ENCODE peak calls at places on chromosome X, in eight cellular contexts. S is right atrium auricular region, M is left ventricle myocardium inferior, W is body of pancreas, H is PC-3, R is heart right ventricle, Q is NB4, B is SK-N-MC. E is an unnamed sample.

GRCh38 chrX:39690541-39691415 is 407.0 kb downstream of the BCOR start:
- DNase-seq in S (no peak), M (no peak), W (no peak), H (no peak), R (no peak), Q (no peak), B (no peak), E (no peak)

GRCh38 chrX:1582686-1583437 is 8.5 kb upstream of the AKAP17A start:
- DNase-seq in S (peak; percentile 57), M (no peak), W (no peak), H (peak; percentile 70), R (no peak), Q (peak; percentile 82), B (no peak), E (peak; percentile 83)

GRCh38 chrX:136577562-136577961 is 45.5 kb downstream of the VGLL1 start:
- DNase-seq in S (peak; percentile 61), M (peak; percentile 28), W (peak; percentile 42), H (peak; percentile 69), R (peak; percentile 38), Q (peak; percentile 55), B (no peak), E (peak; percentile 69)

GRCh38 chrX:28880136-28880535 is 292.9 kb downstream of the IL1RAPL1 start:
- DNase-seq in S (no peak), M (no peak), W (no peak), H (no peak), R (no peak), Q (no peak), B (no peak), E (no peak)

GRCh38 chrX:149877636-149878035 is 3.3 kb upstream of the MAGEA8 start:
- DNase-seq in S (no peak), M (no peak), W (no peak), H (peak; percentile 85), R (no peak), Q (no peak), B (no peak), E (no peak)

GRCh38 chrX:1656379-1656778 is 41.5 kb downstream of the ASMT start:
- DNase-seq in S (no peak), M (no peak), W (no peak), H (no peak), R (no peak), Q (no peak), B (no peak), E (no peak)

GRCh38 chrX:150362599-150363481 is at the start of gene MAMLD1:
- DNase-seq in S (peak; percentile 83), M (peak; percentile 75), W (peak; percentile 77), H (peak; percentile 84), R (peak; percentile 68), Q (peak; percentile 53), B (no peak), E (peak; percentile 24)

GRCh38 chrX:46589977-46590723 is 16.6 kb downstream of the CHST7 start:
- DNase-seq in S (no peak), M (no peak), W (peak; percentile 3), H (peak; percentile 81), R (no peak), Q (no peak), B (no peak), E (no peak)

GRCh38 chrX:136847874-136848273 is 32.7 kb downstream of the RBMX start:
- DNase-seq in S (no peak), M (no peak), W (no peak), H (no peak), R (no peak), Q (no peak), B (no peak), E (no peak)

GRCh38 chrX:74465424-74465823 is 44.1 kb downstream of the SLC16A2 start:
- DNase-seq in S (no peak), M (no peak), W (no peak), H (no peak), R (no peak), Q (no peak), B (no peak), E (no peak)

GRCh38 chrX:43939187-43939926 is 33.8 kb downstream of the NDP start:
- DNase-seq in S (no peak), M (no peak), W (no peak), H (peak; percentile 36), R (no peak), Q (no peak), B (no peak), E (no peak)

GRCh38 chrX:144275403-144275802 is 391.5 kb downstream of the UBE2NL start:
- DNase-seq in S (no peak), M (no peak), W (peak; percentile 7), H (peak; percentile 6), R (no peak), Q (no peak), B (no peak), E (no peak)

DNA sequence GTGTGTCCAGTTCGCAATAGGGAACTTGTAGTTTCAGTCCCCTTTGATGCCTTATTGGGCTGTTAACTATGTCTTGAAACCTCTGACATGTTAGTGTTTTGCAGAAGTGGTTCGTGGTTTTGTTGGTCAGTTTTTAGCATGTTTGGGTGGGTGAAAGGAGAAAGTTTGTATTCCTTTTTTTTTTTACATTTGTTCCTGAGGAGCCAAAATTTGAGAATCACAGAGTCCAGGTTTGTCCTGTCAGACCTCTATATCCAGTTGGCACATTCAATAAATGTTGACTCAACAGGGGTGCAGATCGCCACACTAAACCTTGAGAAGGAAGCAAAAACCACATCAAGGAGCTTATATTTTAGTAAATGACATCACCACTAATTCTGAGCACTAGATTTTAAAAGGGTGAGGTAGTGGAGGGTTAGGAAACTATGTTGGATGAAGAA is 26.2 kb downstream of the DLG3 start:
- DNase-seq in S (no peak), M (no peak), W (no peak), H (peak; percentile 57), R (no peak), Q (peak; percentile 50), B (no peak), E (peak; percentile 39)
- H3K4me3 ChIP-seq in S (no peak overlapping the region), M (no peak overlapping the region), W (no peak overlapping the region), H (no peak overlapping the region), R (no peak overlapping the region), Q (no peak overlapping the region), B (no peak overlapping the region), E (no peak overlapping the region)

GRCh38 chrX:130915302-130915701 is 12.3 kb upstream of the ENOX2 start:
- DNase-seq in S (no peak), M (no peak), W (no peak), H (no peak), R (no peak), Q (peak; percentile 58), B (no peak), E (no peak)

DNA sequence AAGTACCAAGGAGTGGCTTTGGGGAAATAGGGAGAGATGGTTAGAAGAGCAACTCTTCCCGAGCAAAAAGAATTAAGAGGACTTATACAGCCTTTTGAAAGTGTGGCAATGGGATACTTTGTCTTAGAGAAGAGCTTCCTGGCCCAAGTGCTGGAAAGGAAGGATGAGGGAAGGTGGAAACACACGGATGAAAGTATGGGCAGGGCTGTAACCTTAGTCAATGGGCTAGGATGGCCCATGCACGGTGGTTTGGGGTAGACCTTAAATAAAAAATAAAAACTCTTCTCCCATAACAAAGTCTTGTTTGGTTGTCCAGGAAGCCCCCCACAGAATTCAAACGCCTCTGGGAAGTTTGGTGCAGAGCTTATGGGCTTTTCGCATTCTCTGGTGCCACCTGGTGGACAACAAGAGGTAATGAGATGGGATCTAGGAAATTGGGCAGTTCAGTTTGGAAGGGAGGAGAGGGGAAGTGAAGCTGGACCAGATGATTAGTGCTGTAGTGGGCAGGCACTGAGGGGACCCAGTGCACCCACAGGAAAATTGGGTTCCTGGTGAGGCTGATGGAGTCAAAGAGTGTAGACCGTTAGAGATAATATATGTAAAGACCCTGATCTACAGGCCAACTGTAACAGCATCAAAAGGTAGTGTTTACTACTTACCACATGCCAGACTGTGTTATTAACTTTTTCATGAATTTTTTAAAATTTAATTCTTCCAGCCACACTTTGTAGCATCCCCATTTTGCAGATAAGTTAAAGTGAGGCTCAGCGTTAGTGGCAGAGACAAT is 13.8 kb upstream of the ENOX2 start:
- DNase-seq in S (no peak), M (peak; percentile 12), W (peak; percentile 49), H (peak; percentile 42), R (no peak), Q (peak; percentile 67), B (peak; percentile 47), E (peak; percentile 63)
- H3K4me3 ChIP-seq in S (no peak overlapping the region), M (no peak overlapping the region), W (no peak overlapping the region), H (no peak overlapping the region), R (no peak overlapping the region), Q (no peak overlapping the region), B (no peak overlapping the region), E (no peak overlapping the region)

GRCh38 chrX:13649823-13650222 is 3.1 kb upstream of the TCEANC start:
- DNase-seq in S (no peak), M (no peak), W (no peak), H (no peak), R (no peak), Q (no peak), B (no peak), E (no peak)

GRCh38 chrX:13650318-13650717 is 2.6 kb upstream of the TCEANC start:
- DNase-seq in S (no peak), M (no peak), W (no peak), H (no peak), R (no peak), Q (no peak), B (no peak), E (no peak)

GRCh38 chrX:13651150-13651549 is 1.8 kb upstream of the TCEANC start:
- DNase-seq in S (no peak), M (no peak), W (no peak), H (peak; percentile 48), R (no peak), Q (no peak), B (no peak), E (no peak)

GRCh38 chrX:13653022-13653693 is at the start of gene TCEANC:
- DNase-seq in S (peak; percentile 98), M (peak; percentile 94), W (peak; percentile 97), H (peak; percentile 97), R (peak; percentile 93), Q (peak; percentile 97), B (peak; percentile 75), E (peak; percentile 97)

GRCh38 chrX:13652256-13653021 is 502 bp upstream of the TCEANC start:
- DNase-seq in S (no peak), M (no peak), W (no peak), H (peak; percentile 88), R (no peak), Q (peak; percentile 20), B (no peak), E (no peak)
- H3K4me3 ChIP-seq in S (peak overlapping the region; percentile 15), M (peak overlapping the region; percentile 71), W (no peak overlapping the region), H (peak overlapping the region; percentile 82), R (peak overlapping the region; percentile 72), Q (peak overlapping the region; percentile 82), B (peak overlapping the region; percentile 95), E (peak overlapping the region; percentile 49)

GRCh38 chrX:54358424-54359211 is 772 bp upstream of the WNK3 start:
- DNase-seq in S (no peak), M (peak; percentile 30), W (peak; percentile 28), H (no peak), R (peak; percentile 39), Q (no peak), B (no peak), E (no peak)

GRCh38 chrX:54357414-54358377 is at the start of gene WNK3:
- DNase-seq in S (peak; percentile 74), M (peak; percentile 71), W (peak; percentile 81), H (peak; percentile 41), R (peak; percentile 74), Q (no peak), B (peak; percentile 22), E (no peak)

DNA sequence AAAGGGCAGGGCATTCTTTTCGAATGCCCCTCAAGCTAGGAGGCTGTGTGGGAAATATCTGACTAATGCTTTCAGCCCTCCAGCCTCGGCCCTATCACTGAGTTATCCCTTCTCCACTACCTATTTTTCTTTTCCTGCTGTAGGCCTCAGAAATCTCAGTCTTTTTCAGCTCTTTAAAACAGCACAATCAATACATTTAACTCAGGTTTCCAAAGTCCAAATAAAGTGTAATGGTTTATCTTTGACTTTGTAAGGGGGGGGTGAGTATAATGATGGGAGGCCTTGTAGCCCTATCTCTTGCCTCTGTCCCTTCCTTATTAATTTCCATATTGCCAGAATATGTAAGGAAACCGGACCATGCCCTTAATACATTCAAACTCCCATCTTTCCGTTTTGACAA is 1.6 kb upstream of the WNK3 start:
- DNase-seq in S (no peak), M (no peak), W (no peak), H (no peak), R (no peak), Q (no peak), B (no peak), E (no peak)
- H3K4me3 ChIP-seq in S (no peak overlapping the region), M (peak overlapping the region; percentile 68), W (no peak overlapping the region), H (no peak overlapping the region), R (peak overlapping the region; percentile 52), Q (no peak overlapping the region), B (no peak overlapping the region), E (no peak overlapping the region)

E was measured in GM12865.